ENCODE peak calls at places on chromosomes 6 and 20, in six cellular contexts. R, I, G, J, S and E are unnamed samples.

GRCh38 chr6:124964084-124964763 is 2.0 kb downstream of the RNF217 start:
- DNase-seq in R (no peak), I (peak), G (no peak), J (peak), S (peak), E (no peak)

GRCh38 chr20:1775117-1775516 is 117.5 kb upstream of the SIRPG start:
- DNase-seq in R (no peak), I (no peak), G (no peak), J (no peak), S (peak), E (no peak)

GRCh38 chr6:44177691-44178423 is 19.2 kb downstream of the CAPN11 start:
- DNase-seq in R (no peak), I (no peak), G (no peak), J (no peak), S (peak), E (no peak)

GRCh38 chr6:31402324-31403282 is 792 bp upstream of the MICA start:
- DNase-seq in R (peak), I (peak), G (no peak), J (no peak), S (peak), E (no peak)

GRCh38 chr6:167985205-167985604 is 12.3 kb upstream of the KIF25 start:
- DNase-seq in R (no peak), I (no peak), G (no peak), J (no peak), S (no peak), E (no peak)

GRCh38 chr20:50673146-50673830 is 18.1 kb downstream of the RIPOR3 start:
- DNase-seq in R (no peak), I (no peak), G (no peak), J (no peak), S (no peak), E (no peak)

GRCh38 chr20:61835301-61835700 is 230.4 kb downstream of the TAF4 start:
- DNase-seq in R (no peak), I (no peak), G (no peak), J (no peak), S (no peak), E (no peak)

GRCh38 chr6:11288065-11288464 is 55.6 kb upstream of the NEDD9 start:
- DNase-seq in R (no peak), I (no peak), G (no peak), J (no peak), S (no peak), E (no peak)

GRCh38 chr6:94893327-94893726 is 684.0 kb upstream of the MANEA start:
- DNase-seq in R (no peak), I (no peak), G (no peak), J (no peak), S (no peak), E (no peak)

GRCh38 chr20:52279667-52280180 is 88.1 kb upstream of the ZFP64 start:
- DNase-seq in R (no peak), I (no peak), G (no peak), J (no peak), S (peak), E (no peak)

GRCh38 chr6:72760130-72760793 is 138.4 kb downstream of the KCNQ5 start:
- DNase-seq in R (no peak), I (no peak), G (no peak), J (peak), S (peak), E (no peak)

GRCh38 chr6:126716826-126717514 is 377.1 kb downstream of the CENPW start:
- DNase-seq in R (no peak), I (peak), G (no peak), J (no peak), S (no peak), E (no peak)

GRCh38 chr20:50848341-50848808 is 53.5 kb downstream of the BCAS4 start:
- DNase-seq in R (no peak), I (peak), G (no peak), J (no peak), S (peak), E (no peak)

GRCh38 chr20:23710771-23711170 is 21.9 kb upstream of the CST4 start:
- DNase-seq in R (no peak), I (no peak), G (no peak), J (no peak), S (no peak), E (no peak)

GRCh38 chr20:33689973-33690372 is 3.8 kb upstream of the E2F1 start:
- DNase-seq in R (peak), I (no peak), G (peak), J (no peak), S (peak), E (peak)

GRCh38 chr6:95576621-95577316 is 566 bp upstream of the MANEA start:
- DNase-seq in R (peak), I (peak), G (peak), J (no peak), S (peak), E (no peak)

GRCh38 chr6:54282186-54282585 is 26.1 kb upstream of the TINAG start:
- DNase-seq in R (no peak), I (no peak), G (no peak), J (peak), S (peak), E (no peak)

GRCh38 chr6:125957845-125958244 is 1.3 kb downstream of the HINT3 start:
- DNase-seq in R (peak), I (peak), G (peak), J (no peak), S (peak), E (no peak)

GRCh38 chr6:139114741-139115140 is 20.1 kb upstream of the HECA start:
- DNase-seq in R (no peak), I (no peak), G (no peak), J (no peak), S (no peak), E (no peak)

GRCh38 chr6:169453221-169453620 is 199.6 kb upstream of the THBS2 start:
- DNase-seq in R (no peak), I (no peak), G (no peak), J (peak), S (no peak), E (no peak)

GRCh38 chr6:126657556-126658129 is 317.7 kb downstream of the CENPW start:
- DNase-seq in R (no peak), I (no peak), G (peak), J (peak), S (peak), E (no peak)

GRCh38 chr6:89347825-89348224 is 4.7 kb downstream of the UBE2J1 start:
- DNase-seq in R (no peak), I (no peak), G (no peak), J (no peak), S (peak), E (no peak)

GRCh38 chr6:38871745-38872568 is 156.8 kb downstream of the DNAH8 start:
- DNase-seq in R (peak), I (no peak), G (peak), J (peak), S (peak), E (no peak)

GRCh38 chr20:22341508-22341907 is 242.9 kb downstream of the FOXA2 start:
- DNase-seq in R (no peak), I (no peak), G (no peak), J (no peak), S (peak), E (no peak)

GRCh38 chr6:10297825-10298224 is 117.0 kb downstream of the TFAP2A start:
- DNase-seq in R (peak), I (no peak), G (peak), J (no peak), S (peak), E (no peak)

GRCh38 chr6:108587258-108588059 is 26.7 kb downstream of the FOXO3 start:
- DNase-seq in R (no peak), I (no peak), G (no peak), J (no peak), S (peak), E (no peak)

GRCh38 chr6:3252861-3253596 is 5.7 kb upstream of the PSMG4 start:
- DNase-seq in R (no peak), I (no peak), G (no peak), J (no peak), S (no peak), E (no peak)

GRCh38 chr20:57496592-57496991 is 28.3 kb downstream of the CTCFL start:
- DNase-seq in R (no peak), I (no peak), G (no peak), J (no peak), S (no peak), E (no peak)